ENCODE peak calls at places on chromosomes 11 and 22, in five cellular contexts. M, V, J, F and H are unnamed samples.

GRCh38 chr11:9862981-9863380 is 199.1 kb downstream of the SWAP70 start:
- DNase-seq in M (no peak), V (no peak), J (no peak), F (no peak), H (no peak)

GRCh38 chr11:100095809-100096208 is 591.3 kb upstream of the ARHGAP42 start:
- DNase-seq in M (no peak), V (no peak), J (no peak), F (no peak), H (no peak)

GRCh38 chr11:19589567-19590260 is 122.9 kb upstream of the NAV2 start:
- DNase-seq in M (no peak), V (no peak), J (no peak), F (no peak), H (no peak)

GRCh38 chr11:2515401-2516275 is 70.8 kb downstream of the KCNQ1 start:
- DNase-seq in M (no peak), V (no peak), J (no peak), F (no peak), H (no peak)

GRCh38 chr22:23076896-23077572 is 6.7 kb downstream of the GNAZ start:
- DNase-seq in M (no peak), V (no peak), J (no peak), F (no peak), H (no peak)

GRCh38 chr11:36574486-36574885 is 6.7 kb downstream of the RAG1 start:
- DNase-seq in M (no peak), V (no peak), J (no peak), F (no peak), H (no peak)

GRCh38 chr11:74055938-74056337 is 47.1 kb upstream of the UCP3 start:
- DNase-seq in M (peak; percentile 91), V (no peak), J (no peak), F (peak; percentile 79), H (no peak)

GRCh38 chr11:17014774-17015638 is 792 bp upstream of the PLEKHA7 start:
- DNase-seq in M (peak; percentile 83), V (no peak), J (peak; percentile 18), F (peak; percentile 63), H (peak; percentile 82)

GRCh38 chr11:111449696-111450479 is 62.3 kb downstream of the BTG4 start:
- DNase-seq in M (no peak), V (no peak), J (no peak), F (no peak), H (no peak)

GRCh38 chr22:43152355-43153071 is 1.2 kb downstream of the TSPO start:
- DNase-seq in M (peak; percentile 68), V (peak; percentile 33), J (peak; percentile 25), F (peak; percentile 55), H (no peak)
- H3K79me2 ChIP-seq in M (peaks cover 54% of the 10 kb centered on the region), V (no peaks in the 10 kb centered on the region), J (peaks cover 31% of the 10 kb centered on the region), F (peaks cover 29% of the 10 kb centered on the region), H (no peaks in the 10 kb centered on the region)

GRCh38 chr22:43862074-43862881 is at the start of gene SULT4A1:
- DNase-seq in M (no peak), V (no peak), J (peak; percentile 17), F (peak; percentile 36), H (peak; percentile 91)
- H3K4me3 ChIP-seq in M (no peak within 1 kb of the TSS), V (no peak within 1 kb of the TSS), J (no peak within 1 kb of the TSS), F (peak within 1 kb of the TSS; percentile 14), H (peak within 1 kb of the TSS; percentile 63)

GRCh38 chr11:35540526-35540925 is 15.1 kb upstream of the PAMR1 start:
- DNase-seq in M (no peak), V (no peak), J (no peak), F (peak; percentile 66), H (no peak)
- H3K4me1 ChIP-seq in M (no peaks in the 10 kb centered on the region), V (no peaks in the 10 kb centered on the region), J (no peaks in the 10 kb centered on the region), F (peaks cover 30% of the 10 kb centered on the region), H (peaks cover 47% of the 10 kb centered on the region)

DNA sequence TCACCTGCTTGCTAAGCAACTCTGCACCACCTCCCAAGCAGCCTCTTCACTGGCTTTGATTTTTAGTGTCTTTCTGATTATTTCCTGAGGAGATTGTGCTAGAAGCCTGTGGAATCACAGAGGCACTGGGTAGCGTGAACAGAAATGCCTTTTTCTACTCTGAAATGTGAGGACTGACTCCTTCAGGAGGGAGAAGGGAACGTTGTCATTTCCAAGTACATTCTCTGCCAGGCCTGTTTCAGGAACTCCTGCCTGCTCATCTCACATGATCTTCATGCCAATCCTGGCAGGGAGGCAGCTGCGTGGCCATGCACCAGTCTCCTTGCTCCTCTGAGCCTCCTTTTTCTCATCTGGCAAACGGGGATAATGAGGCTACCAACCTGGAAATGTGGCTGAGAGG is 49.8 kb upstream of the PRDM11 start:
- DNase-seq in M (no peak), V (no peak), J (no peak), F (no peak), H (no peak)
- H3K79me2 ChIP-seq in M (no peaks in the 10 kb centered on the region), V (no peaks in the 10 kb centered on the region), J (no peaks in the 10 kb centered on the region), F (no peaks in the 10 kb centered on the region), H (no peaks in the 10 kb centered on the region)